ENCODE peak calls at places on chromosomes 2 and 18, in six cellular contexts. N is kidney tubule cell; K is stimulated activated CD8-positive, alpha-beta memory T cell treated with anti-CD3 and anti-CD28 coated beads, Interleukin-12 subunit alpha, Interleukin-12 subunit beta, amount 100 ng/mL, for 4 hours; W is HT-29; Z is activated naive CD4-positive, alpha-beta T cell; Y is HL-60. B is an unnamed sample.

GRCh38 chr2:147473075-147473474 is 371.8 kb upstream of the ACVR2A start:
- DNase-seq in Y (no peak), K (no peak), W (no peak), Z (no peak), N (no peak), B (no peak)

GRCh38 chr2:128636802-128637147 is 318.1 kb upstream of the HS6ST1 start:
- DNase-seq in K (no peak), W (no peak), N (no peak), Z (no peak), Y (no peak), B (no peak)

GRCh38 chr2:63950414-63950813 is 68.8 kb downstream of the VPS54 start:
- DNase-seq in Y (no peak), K (no peak), Z (no peak), W (no peak), N (no peak), B (no peak)

GRCh38 chr2:147198651-147199171 is 646.1 kb upstream of the ACVR2A start:
- DNase-seq in K (no peak), W (no peak), N (no peak), Z (no peak), Y (no peak), B (no peak)

GRCh38 chr2:98577313-98577712 is 31.0 kb downstream of the COA5 start:
- DNase-seq in K (no peak), W (peak), Y (no peak), Z (no peak), N (no peak), B (no peak)

GRCh38 chr2:238267884-238268680 is 20.3 kb downstream of the PER2 start:
- DNase-seq in K (no peak), Y (no peak), W (no peak), N (no peak), Z (no peak), B (no peak)

GRCh38 chr2:48941908-48942307 is 186.4 kb upstream of the LHCGR start:
- DNase-seq in Y (no peak), K (no peak), Z (no peak), N (no peak), W (no peak), B (no peak)

GRCh38 chr2:145199052-145199451 is 679.1 kb upstream of the ZEB2 start:
- DNase-seq in K (no peak), Z (no peak), W (no peak), N (peak), Y (no peak), B (no peak)

GRCh38 chr2:165877565-165878550 is 75.7 kb downstream of the TTC21B start:
- DNase-seq in N (no peak), K (no peak), Y (peak), Z (no peak), W (no peak), B (no peak)

GRCh38 chr2:120707816-120708215 is 27.9 kb upstream of the GLI2 start:
- DNase-seq in N (no peak), Y (no peak), Z (no peak), K (no peak), W (no peak), B (no peak)

GRCh38 chr2:43542285-43542933 is 53.4 kb downstream of the THADA start:
- DNase-seq in N (peak), Y (peak), W (peak), Z (no peak), K (no peak), B (no peak)

GRCh38 chr2:212001280-212001679 is 537.3 kb downstream of the ERBB4 start:
- DNase-seq in W (no peak), K (no peak), Z (no peak), Y (no peak), N (no peak), B (no peak)

GRCh38 chr2:25790074-25790473 is 88.2 kb downstream of the ASXL2 start:
- DNase-seq in Y (no peak), W (no peak), N (peak), Z (no peak), K (no peak), B (no peak)

GRCh38 chr18:79580481-79581171 is 99.0 kb upstream of the CTDP1 start:
- DNase-seq in K (no peak), W (no peak), N (no peak), Y (no peak), Z (no peak), B (no peak)

GRCh38 chr2:70442301-70443077 is 111.1 kb downstream of the TGFA start:
- DNase-seq in K (no peak), Y (no peak), Z (no peak), N (peak), W (no peak), B (no peak)